ENCODE peak calls at places on chromosomes 11 and 22, in ten cellular contexts. U, F, Q, V, H, T, E, Z, P and S are unnamed samples.

GRCh38 chr11:135073444-135073843 is 661.4 kb upstream of the B3GAT1 start:
- DNase-seq in Q (no peak), E (no peak), Z (no peak), V (no peak), U (no peak), F (no peak), H (no peak), T (no peak), P (no peak), S (no peak)

GRCh38 chr11:125175896-125176575 is 11.5 kb downstream of the PKNOX2 start:
- DNase-seq in U (no peak), P (no peak), Q (no peak), E (no peak), Z (no peak), F (no peak), T (no peak), H (no peak), V (no peak), S (peak)

GRCh38 chr22:46043816-46044717 is 67.1 kb upstream of the WNT7B start:
- DNase-seq in F (no peak), U (no peak), P (no peak), V (peak), Z (no peak), E (peak), Q (peak), T (peak), H (peak), S (peak)

GRCh38 chr11:70481625-70482528 is 83.5 kb downstream of the CTTN start:
- DNase-seq in F (no peak), E (peak), Z (no peak), P (no peak), U (peak), T (peak), H (no peak), V (no peak), Q (peak), S (peak)

GRCh38 chr11:18000760-18001159 is 12.1 kb downstream of the SERGEF start:
- DNase-seq in F (no peak), Z (no peak), P (no peak), Q (no peak), E (no peak), U (no peak), T (no peak), V (no peak), H (no peak), S (peak)

GRCh38 chr22:19569976-19570375 is 45.8 kb upstream of the CLDN5 start:
- DNase-seq in P (no peak), T (no peak), V (no peak), Z (no peak), U (no peak), E (no peak), Q (no peak), F (no peak), H (no peak), S (no peak)

GRCh38 chr11:61771195-61771894 is 18.9 kb downstream of the MYRF start:
- DNase-seq in Q (no peak), Z (no peak), F (no peak), H (no peak), U (no peak), T (no peak), P (no peak), V (no peak), E (no peak), S (no peak)

GRCh38 chr11:110147965-110148709 is 54.9 kb downstream of the ZC3H12C start:
- DNase-seq in T (peak), Z (no peak), F (no peak), H (no peak), Q (no peak), P (no peak), V (no peak), U (peak), E (no peak), S (peak)

GRCh38 chr11:1733716-1734351 is 16.6 kb downstream of the IFITM10 start:
- DNase-seq in P (no peak), E (peak), U (no peak), V (no peak), T (no peak), Z (no peak), F (no peak), Q (peak), H (no peak), S (no peak)